ENCODE peak calls at places on chromosomes 4 and X, in five cellular contexts. J, P, U, F and M are unnamed samples.

GRCh38 chr4:180059216-180059881 is 2183.9 kb upstream of the TENM3 start:
- DNase-seq in J (no peak), P (peak), U (no peak), F (no peak), M (peak)

GRCh38 chr4:61239250-61239649 is 39.1 kb downstream of the ADGRL3 start:
- DNase-seq in J (no peak), P (no peak), U (no peak), F (no peak), M (no peak)

GRCh38 chrX:155888139-155888538 is 7.0 kb downstream of the VAMP7 start:
- DNase-seq in J (no peak), P (no peak), U (no peak), F (peak), M (peak)

GRCh38 chr4:6616087-6616995 is 24.1 kb upstream of the MRFAP1 start:
- DNase-seq in J (no peak), P (no peak), U (no peak), F (no peak), M (no peak)

GRCh38 chr4:163484906-163485305 is 9.6 kb upstream of the TMA16 start:
- DNase-seq in J (no peak), P (peak), U (peak), F (peak), M (peak)

GRCh38 chr4:122765702-122766352 is 33.3 kb downstream of the BBS12 start:
- DNase-seq in J (no peak), P (no peak), U (no peak), F (peak), M (no peak)

GRCh38 chrX:17174671-17175070 is 200.3 kb upstream of the NHS start:
- DNase-seq in J (no peak), P (no peak), U (no peak), F (no peak), M (no peak)

GRCh38 chr4:159070742-159071141 is 32.1 kb upstream of the RAPGEF2 start:
- DNase-seq in J (no peak), P (no peak), U (no peak), F (no peak), M (no peak)

GRCh38 chr4:38177792-38178665 is 217.8 kb downstream of the PTTG2 start:
- DNase-seq in J (peak), P (peak), U (peak), F (no peak), M (peak)

GRCh38 chrX:43885617-43886016 is 3.4 kb upstream of the MAOB start:
- DNase-seq in J (no peak), P (no peak), U (no peak), F (no peak), M (no peak)

GRCh38 chr4:146382194-146382593 is 139.5 kb downstream of the SLC10A7 start:
- DNase-seq in J (no peak), P (no peak), U (no peak), F (no peak), M (no peak)

GRCh38 chrX:30887721-30888120 is 1.3 kb downstream of the TAB3 start:
- DNase-seq in J (no peak), P (no peak), U (peak), F (no peak), M (no peak)

GRCh38 chr4:15778742-15779231 is 659 bp downstream of the CD38 start:
- DNase-seq in J (no peak), P (peak), U (peak), F (peak), M (no peak)

GRCh38 chr4:15702941-15703403 is at the start of gene BST1:
- DNase-seq in J (peak), P (peak), U (peak), F (peak), M (no peak)